ENCODE peak calls at places on chromosomes 11 and 22, in nine cellular contexts. L is psoas muscle; I is spleen; Z is cardiac muscle cell; S is AG04450; K is adrenal gland; M is A673; E is CD8-positive, alpha-beta T cell; D is naive thymus-derived CD4-positive, alpha-beta T cell. G is an unnamed sample.

GRCh38 chr11:74493816-74494630 is 499 bp upstream of the LIPT2 start:
- DNase-seq in M (no peak), S (no peak), D (no peak), Z (no peak), I (no peak), E (no peak), K (no peak), L (no peak), G (no peak)

GRCh38 chr11:130448416-130449068 is at the start of gene ADAMTS15:
- DNase-seq in D (no peak), E (no peak), Z (peak), L (peak), I (no peak), S (no peak), K (peak), M (peak), G (peak)

GRCh38 chr11:80980221-80980620 is 1539.4 kb upstream of the TENM4 start:
- DNase-seq in E (no peak), L (no peak), Z (no peak), M (peak), D (no peak), S (peak), I (no peak), K (no peak), G (no peak)

GRCh38 chr11:8387141-8387540 is 123.5 kb upstream of the LMO1 start:
- DNase-seq in K (no peak), M (no peak), E (no peak), Z (peak), D (no peak), L (no peak), S (no peak), I (no peak), G (no peak)

GRCh38 chr11:125183641-125184040 is 19.1 kb downstream of the PKNOX2 start:
- DNase-seq in M (no peak), K (no peak), S (no peak), Z (no peak), D (no peak), I (no peak), L (no peak), E (no peak), G (no peak)

GRCh38 chr11:120660024-120660565 is 148.5 kb downstream of the GRIK4 start:
- DNase-seq in E (peak), I (peak), K (no peak), S (no peak), Z (peak), M (peak), D (no peak), L (no peak), G (peak)

GRCh38 chr11:60563553-60564235 is 48.5 kb downstream of the MS4A13 start:
- DNase-seq in K (no peak), I (no peak), M (no peak), E (no peak), S (no peak), L (no peak), Z (no peak), D (no peak), G (peak)

GRCh38 chr11:20854214-20854613 is 184.8 kb downstream of the NELL1 start:
- DNase-seq in Z (peak), K (no peak), D (no peak), E (no peak), S (no peak), L (no peak), I (no peak), M (peak), G (no peak)

GRCh38 chr11:63505857-63506528 is at the start of gene LGALS12:
- DNase-seq in K (no peak), M (no peak), S (no peak), E (no peak), Z (no peak), D (no peak), I (no peak), L (no peak), G (no peak)

GRCh38 chr11:44631831-44632230 is 66.4 kb downstream of the CD82 start:
- DNase-seq in I (peak), K (peak), M (no peak), E (peak), D (no peak), Z (peak), L (no peak), S (no peak), G (no peak)

GRCh38 chr11:103601230-103601846 is 435.1 kb upstream of the DDI1 start:
- DNase-seq in D (no peak), I (no peak), K (peak), S (peak), Z (peak), E (no peak), L (no peak), M (peak), G (peak)

GRCh38 chr11:113286509-113287497 is 27.6 kb upstream of the TTC12 start:
- DNase-seq in K (no peak), S (no peak), M (no peak), I (no peak), D (no peak), Z (no peak), E (no peak), L (no peak), G (no peak)

GRCh38 chr11:17590463-17590862 is 43.4 kb downstream of the OTOG start:
- DNase-seq in E (no peak), Z (no peak), K (peak), L (no peak), D (no peak), S (no peak), M (no peak), I (no peak), G (no peak)

GRCh38 chr11:114051558-114051957 is 8.0 kb upstream of the ZBTB16 start:
- DNase-seq in E (no peak), Z (no peak), D (no peak), S (no peak), L (no peak), M (no peak), I (no peak), K (no peak), G (no peak)

GRCh38 chr11:128492903-128493569 is 94.3 kb downstream of the ETS1 start:
- DNase-seq in E (no peak), M (no peak), K (no peak), Z (peak), L (no peak), S (no peak), D (no peak), I (no peak), G (no peak)

GRCh38 chr22:38623357-38623756 is 32.8 kb downstream of the FAM227A start:
- DNase-seq in I (peak), L (no peak), K (peak), D (no peak), E (no peak), S (no peak), Z (no peak), M (no peak), G (no peak)

GRCh38 chr22:50182176-50183081 is 3.3 kb upstream of the TRABD start:
- DNase-seq in L (peak), K (no peak), I (peak), Z (no peak), E (no peak), D (no peak), M (no peak), S (no peak), G (no peak)

GRCh38 chr22:49300951-49301397 is 526.7 kb downstream of the BRD1 start:
- DNase-seq in Z (no peak), L (no peak), M (no peak), I (peak), K (no peak), D (no peak), E (peak), S (no peak), G (no peak)

GRCh38 chr22:20573176-20573829 is 65.9 kb downstream of the MED15 start:
- DNase-seq in E (no peak), L (no peak), I (peak), Z (no peak), K (no peak), M (no peak), D (no peak), S (no peak), G (no peak)

GRCh38 chr22:36350751-36351594 is 36.8 kb downstream of the MYH9 start:
- DNase-seq in E (no peak), M (no peak), D (no peak), S (no peak), Z (no peak), K (no peak), I (no peak), L (no peak), G (no peak)

GRCh38 chr11:46438211-46438610 is 46.6 kb upstream of the CHRM4 start:
- DNase-seq in L (no peak), K (no peak), D (no peak), M (no peak), E (no peak), S (no peak), Z (no peak), I (no peak), G (no peak)

GRCh38 chr22:21840236-21840823 is 27.1 kb downstream of the MAPK1 start:
- DNase-seq in D (no peak), M (no peak), L (no peak), E (no peak), S (no peak), Z (no peak), I (no peak), K (no peak), G (no peak)
- H3K27ac ChIP-seq in D (no peak), M (no peak), L (no peak), E (no peak), S (no peak), Z (no peak), I (no peak), K (no peak), G (no peak)

DNA sequence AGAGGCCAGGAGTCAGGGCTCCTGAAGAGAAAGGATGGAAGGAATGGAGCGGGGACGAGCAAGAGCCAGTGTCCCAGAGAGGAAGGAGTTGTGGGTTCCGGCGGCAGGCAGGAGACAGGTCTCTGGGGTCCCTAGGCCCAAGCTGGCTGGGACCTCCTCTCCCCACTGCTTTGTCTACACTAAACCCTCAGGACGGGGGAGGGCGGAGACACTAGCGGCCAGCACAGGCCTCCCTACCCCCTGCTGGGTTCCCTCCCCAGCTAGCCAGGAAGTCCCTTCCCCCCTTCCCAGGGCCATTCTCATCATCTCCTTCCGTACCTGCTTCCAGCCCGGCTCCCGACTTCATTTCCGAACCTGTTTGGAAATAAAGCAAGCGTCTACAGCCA is 79.5 kb downstream of the ST3GAL4 start:
- DNase-seq in D (no peak), I (no peak), K (no peak), M (no peak), Z (no peak), L (no peak), E (no peak), S (no peak), G (no peak)
- H3K4me3 ChIP-seq in D (no peak), I (no peak), K (no peak), M (no peak), Z (no peak), L (no peak), E (no peak), S (no peak), G (no peak)

GRCh38 chr22:42630211-42630610 is 10.2 kb downstream of the ATP5MGL start:
- DNase-seq in K (no peak), L (no peak), E (no peak), I (peak), M (no peak), Z (no peak), D (no peak), S (no peak), G (no peak)
- H3K27ac ChIP-seq in K (no peak), L (no peak), E (no peak), I (no peak), M (no peak), Z (no peak), D (no peak), S (no peak), G (no peak)

GRCh38 chr11:3833461-3833860 is 7.3 kb downstream of the RHOG start:
- DNase-seq in K (no peak), M (no peak), L (no peak), Z (no peak), D (no peak), E (no peak), I (no peak), S (no peak), G (no peak)

GRCh38 chr11:3836903-3837302 is 3.9 kb downstream of the RHOG start:
- DNase-seq in S (no peak), Z (no peak), I (peak), K (no peak), E (peak), L (no peak), D (peak), M (no peak), G (no peak)

GRCh38 chr11:3835752-3836151 is 5.0 kb downstream of the RHOG start:
- DNase-seq in S (no peak), I (peak), E (no peak), M (no peak), L (no peak), K (no peak), Z (no peak), D (no peak), G (no peak)

GRCh38 chr11:3834349-3835099 is 6.2 kb downstream of the RHOG start:
- DNase-seq in K (no peak), L (peak), E (no peak), D (no peak), M (no peak), I (peak), S (no peak), Z (no peak), G (no peak)

GRCh38 chr11:3835100-3835485 is 5.7 kb downstream of the RHOG start:
- DNase-seq in L (no peak), M (no peak), D (no peak), E (no peak), S (no peak), I (peak), Z (no peak), K (no peak), G (no peak)
- H3K4me3 ChIP-seq in L (peak), M (no peak), D (peak), E (peak), S (no peak), I (peak), Z (no peak), K (no peak), G (no peak)

GRCh38 chr22:21632237-21632895 is at the start of gene CCDC116:
- DNase-seq in E (peak), I (peak), M (peak), Z (no peak), L (peak), K (no peak), D (no peak), S (no peak), G (no peak)
- H3K27ac ChIP-seq in E (no peak), I (no peak), M (no peak), Z (no peak), L (no peak), K (no peak), D (no peak), S (no peak), G (no peak)

GRCh38 chr22:31627223-31627731 is 34.7 kb downstream of the PISD start:
- DNase-seq in E (no peak), I (peak), M (no peak), Z (no peak), D (no peak), K (peak), L (no peak), S (no peak), G (no peak)

GRCh38 chr22:31629741-31630184 is 32.3 kb downstream of the PISD start:
- DNase-seq in E (no peak), S (no peak), M (no peak), K (no peak), L (no peak), I (peak), D (no peak), Z (peak), G (no peak)

GRCh38 chr22:31628969-31629723 is 32.9 kb downstream of the PISD start:
- DNase-seq in S (no peak), Z (no peak), L (no peak), K (no peak), M (no peak), I (peak), D (no peak), E (no peak), G (no peak)

GRCh38 chr22:31626427-31627150 is 35.4 kb downstream of the PISD start:
- DNase-seq in K (peak), M (no peak), Z (no peak), S (no peak), E (no peak), L (no peak), I (no peak), D (no peak), G (no peak)

GRCh38 chr22:31628362-31628761 is 33.7 kb downstream of the PISD start:
- DNase-seq in S (no peak), E (no peak), L (no peak), D (no peak), M (no peak), K (no peak), I (no peak), Z (no peak), G (no peak)
- H3K4me3 ChIP-seq in S (no peak), E (no peak), L (no peak), D (no peak), M (no peak), K (no peak), I (no peak), Z (no peak), G (no peak)

DNA sequence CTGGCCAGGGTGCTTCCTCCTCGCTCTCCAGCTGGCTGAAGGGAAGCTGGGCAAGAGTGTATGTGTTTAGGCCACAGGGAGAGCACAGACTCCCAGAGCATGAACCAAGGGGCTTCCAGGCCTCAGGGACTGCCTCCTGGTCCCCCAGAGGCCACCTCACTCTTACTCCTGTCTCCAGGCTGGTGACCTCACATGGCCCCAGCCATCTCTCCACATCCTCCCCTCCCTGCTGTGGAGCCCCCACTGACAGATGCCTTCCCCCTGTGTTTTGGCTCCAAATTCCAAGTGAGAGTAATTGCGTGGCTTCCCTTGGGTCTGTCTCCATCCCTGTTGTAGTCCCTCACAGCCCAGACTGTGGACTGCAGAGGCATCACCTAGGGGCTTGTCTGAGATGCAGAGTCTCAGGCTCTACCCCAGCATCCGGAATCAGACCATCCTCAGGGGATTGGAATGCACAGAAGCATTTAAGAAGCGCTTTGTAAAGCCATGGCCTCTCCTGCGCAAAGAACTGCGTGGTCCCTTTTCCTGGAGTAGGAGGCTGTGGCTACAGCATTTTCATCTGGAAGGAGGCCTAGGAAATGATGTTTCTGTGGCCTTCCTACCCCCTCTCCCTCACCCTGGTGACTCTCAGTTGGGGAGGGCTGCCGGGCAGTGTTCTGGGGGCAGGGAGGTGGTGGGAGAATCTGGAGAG is 91.1 kb downstream of the ATXN10 start:
- DNase-seq in L (no peak), D (no peak), I (no peak), S (no peak), K (no peak), M (no peak), E (no peak), Z (no peak), G (no peak)
- H3K27ac ChIP-seq in L (no peak), D (no peak), I (no peak), S (no peak), K (no peak), M (no peak), E (no peak), Z (peak), G (no peak)

G was measured in iPS DF 6.9.